ENCODE peak calls at places on chromosomes 1 and 21, in eight cellular contexts. D, K, P, T, O, Q, J and N are unnamed samples. For H3K4me1, the result is how much of the 10 kb centered on the place peaks cover.

GRCh38 chr1:93447481-93448291 is at the start of gene FNBP1L:
- DNase-seq in D (peak), K (no peak), P (peak), T (peak), O (peak), Q (peak), J (peak), N (peak)

GRCh38 chr21:41947596-41948403 is 6.0 kb downstream of the C2CD2 start:
- DNase-seq in D (peak), K (no peak), P (no peak), T (peak), O (no peak), Q (no peak), J (no peak), N (peak)

GRCh38 chr1:55718758-55719671 is 503.9 kb upstream of the USP24 start:
- DNase-seq in D (peak), K (peak), P (no peak), T (peak), O (peak), Q (peak), J (peak), N (peak)

GRCh38 chr1:51328279-51328678 is 2.1 kb downstream of the TTC39A start:
- DNase-seq in D (no peak), K (no peak), P (no peak), T (peak), O (no peak), Q (no peak), J (no peak), N (no peak)

GRCh38 chr1:165902565-165902964 is 75.2 kb downstream of the UCK2 start:
- DNase-seq in D (no peak), K (no peak), P (no peak), T (no peak), O (no peak), Q (no peak), J (no peak), N (no peak)

GRCh38 chr1:32714277-32714676 is 11.7 kb upstream of the SYNC start:
- DNase-seq in D (no peak), K (no peak), P (no peak), T (no peak), O (peak), Q (peak), J (peak), N (no peak)

GRCh38 chr1:56199060-56199459 is 380.3 kb downstream of the PLPP3 start:
- DNase-seq in D (no peak), K (no peak), P (no peak), T (no peak), O (no peak), Q (no peak), J (no peak), N (no peak)

GRCh38 chr1:194534784-194535183 is 1348.4 kb upstream of the B3GALT2 start:
- DNase-seq in D (no peak), K (no peak), P (no peak), T (no peak), O (no peak), Q (no peak), J (no peak), N (no peak)

GRCh38 chr1:227508431-227508830 is 54.9 kb upstream of the ZNF678 start:
- DNase-seq in D (no peak), K (no peak), P (no peak), T (no peak), O (no peak), Q (no peak), J (no peak), N (no peak)

GRCh38 chr1:23167353-23168078 is 1.1 kb downstream of the LUZP1 start:
- DNase-seq in D (peak), K (no peak), P (peak), T (peak), O (no peak), Q (peak), J (peak), N (peak)

GRCh38 chr1:183094376-183094775 is 71.2 kb downstream of the LAMC1 start:
- DNase-seq in D (no peak), K (no peak), P (no peak), T (peak), O (no peak), Q (no peak), J (no peak), N (no peak)
- H3K4me1 ChIP-seq in D (under half), K (half or more), P (half or more), T (under half), O (half or more), Q (half or more), J (under half), N (under half)

GRCh38 chr1:31198150-31198549 is 41.5 kb downstream of the NKAIN1 start:
- DNase-seq in D (no peak), K (no peak), P (no peak), T (no peak), O (no peak), Q (no peak), J (no peak), N (no peak)

GRCh38 chr1:31199924-31200323 is 39.8 kb downstream of the NKAIN1 start:
- DNase-seq in D (no peak), K (no peak), P (no peak), T (no peak), O (no peak), Q (no peak), J (no peak), N (no peak)

GRCh38 chr1:31201871-31202270 is 37.8 kb downstream of the NKAIN1 start:
- DNase-seq in D (no peak), K (no peak), P (no peak), T (no peak), O (no peak), Q (no peak), J (no peak), N (no peak)

GRCh38 chr1:31198591-31198990 is 41.1 kb downstream of the NKAIN1 start:
- DNase-seq in D (no peak), K (no peak), P (no peak), T (no peak), O (no peak), Q (no peak), J (no peak), N (no peak)

DNA sequence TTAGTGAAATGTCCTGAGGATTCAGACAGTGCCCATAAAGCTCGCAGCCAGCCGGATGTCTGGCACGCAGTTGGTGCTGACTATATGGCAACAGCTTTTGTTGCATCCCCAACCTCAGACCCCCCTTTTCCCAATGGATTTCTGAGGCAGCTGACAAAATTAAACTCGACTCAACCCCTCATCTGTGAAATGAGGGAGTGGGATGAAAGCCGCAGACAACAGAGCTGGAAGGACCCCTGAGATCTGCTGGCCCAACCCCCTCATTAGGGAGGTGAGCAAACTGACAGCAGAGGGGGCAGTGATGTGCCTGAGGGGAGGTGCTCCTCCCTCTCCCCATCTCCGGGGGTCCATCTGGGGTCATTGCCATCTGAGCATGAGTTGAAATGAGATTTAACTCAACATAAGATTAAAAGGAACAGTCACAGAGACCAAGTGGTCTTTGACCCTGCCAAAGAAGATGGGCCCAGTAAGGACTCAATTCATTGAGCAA is 40.3 kb downstream of the NKAIN1 start:
- DNase-seq in D (no peak), K (no peak), P (no peak), T (no peak), O (no peak), Q (no peak), J (no peak), N (no peak)
- H3K27ac ChIP-seq in D (no peak), K (no peak), P (no peak), T (no peak), O (no peak), Q (no peak), J (no peak), N (no peak)

GRCh38 chr1:2587071-2587859 is 688 bp downstream of the PRXL2B start:
- DNase-seq in D (no peak), K (no peak), P (no peak), T (peak), O (peak), Q (peak), J (no peak), N (peak)
- TF ChIP-seq POLR2A in D (no peak), K (no peak), P (no peak), T (no peak), O (peak), Q (peak), J (no peak), N (no peak)

GRCh38 chr21:46052703-46053651 is 44.9 kb upstream of the COL6A2 start:
- DNase-seq in D (peak), K (no peak), P (no peak), T (peak), O (peak), Q (no peak), J (no peak), N (no peak)

GRCh38 chr21:46055863-46056281 is 42.0 kb upstream of the COL6A2 start:
- DNase-seq in D (peak), K (no peak), P (no peak), T (peak), O (no peak), Q (no peak), J (no peak), N (peak)

GRCh38 chr21:46054031-46054430 is 43.9 kb upstream of the COL6A2 start:
- DNase-seq in D (peak), K (no peak), P (no peak), T (no peak), O (no peak), Q (no peak), J (no peak), N (no peak)

GRCh38 chr21:46056450-46056903 is 41.4 kb upstream of the COL6A2 start:
- DNase-seq in D (peak), K (peak), P (no peak), T (peak), O (no peak), Q (peak), J (peak), N (peak)

DNA sequence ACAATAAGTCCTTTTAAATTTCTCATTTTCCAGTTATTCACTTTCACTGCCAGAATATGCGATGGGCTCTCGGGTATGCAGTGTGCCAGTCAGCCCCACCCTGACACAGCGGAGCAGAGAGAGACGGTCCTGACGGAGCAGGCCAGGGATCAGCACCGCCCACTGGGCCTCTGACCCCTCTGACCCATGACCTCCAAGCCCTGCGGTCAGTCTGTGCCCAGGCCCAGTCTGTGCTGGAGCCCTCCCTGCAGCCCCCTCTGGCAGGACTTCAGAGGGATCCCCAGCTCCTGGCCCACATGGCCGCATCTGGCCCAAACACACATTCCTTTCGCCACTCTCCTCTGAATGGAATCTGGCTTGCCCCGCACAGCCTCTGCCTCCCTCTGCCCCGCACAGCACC is 43.5 kb upstream of the COL6A2 start:
- DNase-seq in D (peak), K (no peak), P (no peak), T (peak), O (no peak), Q (no peak), J (no peak), N (no peak)
- H3K4me1 ChIP-seq in D (under half), K (under half), P (under half), T (under half), O (under half), Q (under half), J (under half), N (under half)

GRCh38 chr1:61087574-61087973 is 5.2 kb downstream of the NFIA start:
- DNase-seq in D (no peak), K (no peak), P (peak), T (no peak), O (no peak), Q (no peak), J (no peak), N (no peak)
- H3K27ac ChIP-seq in D (no peak), K (peak), P (peak), T (no peak), O (no peak), Q (peak), J (peak), N (peak)

GRCh38 chr1:244370060-244370637 is 81.6 kb downstream of the ADSS2 start:
- DNase-seq in D (no peak), K (no peak), P (no peak), T (no peak), O (no peak), Q (no peak), J (no peak), N (no peak)
- TF ChIP-seq POLR2A in D (no peak), K (no peak), P (no peak), T (no peak), O (no peak), Q (no peak), J (no peak), N (no peak)

DNA sequence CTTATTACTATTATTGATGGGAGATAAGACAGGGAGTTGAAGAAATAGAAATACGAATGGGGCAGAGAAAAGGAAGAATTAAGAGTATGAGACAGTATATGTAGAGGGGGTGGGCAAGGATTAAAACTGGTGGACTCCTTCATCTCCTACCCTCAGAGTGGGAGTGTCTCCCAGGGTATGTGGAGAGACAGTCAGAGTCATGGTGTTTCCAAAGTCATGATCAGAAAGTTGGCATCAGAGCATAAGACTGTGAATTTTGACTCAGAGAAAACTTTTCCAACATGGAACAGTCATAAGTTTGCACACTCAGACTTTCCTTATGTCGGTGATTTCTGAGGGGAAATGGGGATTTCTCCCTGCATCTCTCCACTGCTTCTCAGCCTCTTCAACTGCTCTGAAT is 2.4 kb downstream of the CD84 start:
- DNase-seq in D (no peak), K (no peak), P (no peak), T (no peak), O (no peak), Q (no peak), J (no peak), N (no peak)
- H3K4me1 ChIP-seq in D (under half), K (under half), P (under half), T (under half), O (under half), Q (under half), J (under half), N (under half)

DNA sequence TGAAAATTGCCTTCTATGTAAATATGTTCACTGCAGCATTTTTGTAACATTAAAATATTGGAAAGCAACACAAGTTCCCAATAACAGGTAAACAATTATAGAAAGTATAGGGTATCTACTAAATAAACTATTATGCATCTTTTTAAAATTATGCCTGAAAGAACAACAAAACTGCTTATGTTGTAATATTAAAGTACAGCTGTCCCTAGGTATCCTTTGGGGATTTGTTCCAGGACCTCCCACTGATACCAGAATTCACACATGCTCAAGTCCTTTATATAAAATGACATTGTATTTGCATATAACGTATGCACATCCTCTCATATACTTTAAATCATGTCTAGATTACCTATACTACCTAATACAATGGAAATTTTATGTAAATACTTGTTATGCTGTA is 121.8 kb upstream of the TNFSF4 start:
- DNase-seq in D (no peak), K (no peak), P (no peak), T (no peak), O (no peak), Q (no peak), J (no peak), N (no peak)
- H3K27ac ChIP-seq in D (no peak), K (no peak), P (no peak), T (no peak), O (peak), Q (no peak), J (no peak), N (no peak)